ENCODE peak calls at places on chromosomes 12 and 14, in four cellular contexts. U is A549, P is GDM1, M is hypothalamus. D is an unnamed sample.

GRCh38 chr14:58752782-58753181 is 115.0 kb downstream of the DACT1 start:
- DNase-seq in U (peak), P (no peak), M (peak), D (no peak)

GRCh38 chr14:86166541-86166940 is 636.6 kb downstream of the FLRT2 start:
- DNase-seq in U (no peak), P (no peak), M (no peak), D (no peak)

GRCh38 chr14:64114166-64114565 is 180.0 kb downstream of the ESR2 start:
- DNase-seq in U (no peak), P (no peak), M (no peak), D (no peak)

GRCh38 chr14:76876076-76876475 is 49.9 kb downstream of the LRRC74A start:
- DNase-seq in U (peak), P (peak), M (peak), D (peak)

GRCh38 chr12:88985011-88985410 is 367.3 kb downstream of the DUSP6 start:
- DNase-seq in U (no peak), P (no peak), M (no peak), D (no peak)

GRCh38 chr14:68982581-68982980 is 3.5 kb upstream of the ACTN1 start:
- DNase-seq in U (no peak), P (no peak), M (no peak), D (no peak)

GRCh38 chr12:74483057-74483456 is 54.6 kb upstream of the ATXN7L3B start:
- DNase-seq in U (no peak), P (no peak), M (no peak), D (no peak)

GRCh38 chr14:106185837-106186233 is 659.5 kb downstream of the TMEM121 start:
- DNase-seq in U (no peak), P (peak), M (no peak), D (no peak)

GRCh38 chr14:52031781-52032180 is 37.1 kb downstream of the NID2 start:
- DNase-seq in U (no peak), P (no peak), M (no peak), D (no peak)

GRCh38 chr14:34582117-34582680 is 42.7 kb upstream of the EAPP start:
- DNase-seq in U (no peak), P (no peak), M (no peak), D (no peak)

GRCh38 chr14:95431199-95432145 is 85.0 kb downstream of the SYNE3 start:
- DNase-seq in U (peak), P (no peak), M (no peak), D (no peak)

GRCh38 chr12:111758120-111758561 is 8.6 kb upstream of the ALDH2 start:
- DNase-seq in U (no peak), P (no peak), M (no peak), D (no peak)

GRCh38 chr12:114682920-114683708 is 861 bp downstream of the TBX3 start:
- DNase-seq in U (peak), P (no peak), M (no peak), D (no peak)

GRCh38 chr12:45775964-45776363 is 46.5 kb downstream of the ARID2 start:
- DNase-seq in U (no peak), P (no peak), M (no peak), D (no peak)

GRCh38 chr12:99049774-99050173 is 404.7 kb downstream of the APAF1 start:
- DNase-seq in U (no peak), P (no peak), M (no peak), D (no peak)

GRCh38 chr12:117034691-117035090 is 64.5 kb downstream of the TESC start:
- DNase-seq in U (no peak), P (no peak), M (no peak), D (no peak)

GRCh38 chr12:2119266-2119665 is 66.5 kb downstream of the CACNA1C start:
- DNase-seq in U (no peak), P (no peak), M (no peak), D (no peak)

GRCh38 chr14:95664046-95664445 is 22.2 kb upstream of the TCL1B start:
- DNase-seq in U (no peak), P (no peak), M (no peak), D (no peak)

GRCh38 chr12:78229491-78230209 is 399.0 kb downstream of the NAV3 start:
- DNase-seq in U (peak), P (no peak), M (no peak), D (peak)

GRCh38 chr12:56545023-56545604 is 23.5 kb downstream of the RBMS2 start:
- DNase-seq in U (no peak), P (no peak), M (no peak), D (no peak)

D was measured in iPS DF 19.7.